ENCODE peak calls at places on chromosomes 6 and 20, in six cellular contexts. P is HepG2, H is endothelial cell of umbilical vein, F is K562, Z is A549, S is GM12878. V is an unnamed sample.

GRCh38 chr6:111985202-111985731 is 68.6 kb upstream of the CCN6 start:
- DNase-seq in H (peak; percentile 58), P (no peak), Z (no peak), F (no peak), S (no peak), V (no peak)

GRCh38 chr6:87653074-87653962 is 48.7 kb downstream of the AKIRIN2 start:
- DNase-seq in F (no peak), Z (no peak), H (no peak), S (no peak), P (no peak), V (no peak)

GRCh38 chr20:43665466-43666176 is 1.3 kb upstream of the MYBL2 start:
- DNase-seq in F (no peak), S (no peak), P (no peak), H (no peak), Z (no peak), V (no peak)

GRCh38 chr6:57162008-57162407 is 10.1 kb upstream of the BAG2 start:
- DNase-seq in P (no peak), H (no peak), Z (no peak), S (no peak), F (no peak), V (no peak)

GRCh38 chr6:89412071-89413005 is at the start of gene RRAGD:
- DNase-seq in P (no peak), Z (peak; percentile 50), F (peak; percentile 39), H (no peak), S (no peak), V (peak; percentile 85)

GRCh38 chr20:38523697-38524096 is 51.1 kb downstream of the RALGAPB start:
- DNase-seq in P (no peak), H (no peak), Z (no peak), F (no peak), S (no peak), V (peak; percentile 36)

GRCh38 chr20:36919715-36920333 is 31.7 kb downstream of the SAMHD1 start:
- DNase-seq in S (peak; percentile 13), F (peak; percentile 56), H (peak; percentile 67), P (peak; percentile 73), Z (peak; percentile 50), V (peak; percentile 69)

GRCh38 chr6:45431314-45432058 is 53.8 kb upstream of the SUPT3H start:
- DNase-seq in F (no peak), H (no peak), P (no peak), S (no peak), Z (no peak), V (no peak)

GRCh38 chr6:15036690-15037245 is 209.1 kb upstream of the JARID2 start:
- DNase-seq in H (no peak), Z (no peak), S (no peak), F (peak; percentile 80), P (peak; percentile 59), V (no peak)

GRCh38 chr6:19465240-19465639 is 371.9 kb upstream of the ID4 start:
- DNase-seq in Z (no peak), H (no peak), F (no peak), P (no peak), S (no peak), V (no peak)

GRCh38 chr20:38193586-38194105 is 28.6 kb upstream of the TGM2 start:
- DNase-seq in H (no peak), F (no peak), S (no peak), P (no peak), Z (no peak), V (no peak)

GRCh38 chr20:59723607-59724456 is 119.5 kb downstream of the PHACTR3 start:
- DNase-seq in F (no peak), Z (no peak), H (no peak), S (no peak), P (no peak), V (peak; percentile 98)

GRCh38 chr6:170043150-170043819 is 247.6 kb downstream of the DLL1 start:
- DNase-seq in Z (no peak), P (no peak), H (no peak), F (no peak), S (no peak), V (no peak)

GRCh38 chr6:158312672-158313397 is 570 bp downstream of the TULP4 start:
- DNase-seq in H (no peak), P (no peak), F (no peak), Z (no peak), S (no peak), V (peak; percentile 41)

GRCh38 chr6:101666256-101666655 is 272.7 kb downstream of the GRIK2 start:
- DNase-seq in S (no peak), F (no peak), P (peak; percentile 0), Z (no peak), H (no peak), V (no peak)

GRCh38 chr6:170091639-170092579 is 199.0 kb downstream of the DLL1 start:
- DNase-seq in P (no peak), S (no peak), Z (no peak), H (no peak), F (no peak), V (no peak)

GRCh38 chr20:50187403-50188051 is 3.1 kb upstream of the CEBPB start:
- DNase-seq in Z (no peak), F (peak; percentile 73), H (no peak), P (peak; percentile 77), S (no peak), V (peak; percentile 73)

GRCh38 chr6:44771647-44772415 is 384.3 kb downstream of the CDC5L start:
- DNase-seq in H (no peak), Z (no peak), P (no peak), S (no peak), F (no peak), V (no peak)

GRCh38 chr6:129251669-129252376 is 368.9 kb downstream of the LAMA2 start:
- DNase-seq in Z (peak; percentile 8), F (peak; percentile 30), H (peak; percentile 76), S (peak; percentile 17), P (peak; percentile 63), V (peak; percentile 68)

GRCh38 chr20:906703-907102 is 9.4 kb downstream of the ANGPT4 start:
- DNase-seq in H (no peak), Z (no peak), F (no peak), S (no peak), P (no peak), V (no peak)

GRCh38 chr20:61719691-61720347 is 345.9 kb downstream of the TAF4 start:
- DNase-seq in Z (no peak), F (no peak), S (no peak), H (no peak), P (no peak), V (no peak)

DNA sequence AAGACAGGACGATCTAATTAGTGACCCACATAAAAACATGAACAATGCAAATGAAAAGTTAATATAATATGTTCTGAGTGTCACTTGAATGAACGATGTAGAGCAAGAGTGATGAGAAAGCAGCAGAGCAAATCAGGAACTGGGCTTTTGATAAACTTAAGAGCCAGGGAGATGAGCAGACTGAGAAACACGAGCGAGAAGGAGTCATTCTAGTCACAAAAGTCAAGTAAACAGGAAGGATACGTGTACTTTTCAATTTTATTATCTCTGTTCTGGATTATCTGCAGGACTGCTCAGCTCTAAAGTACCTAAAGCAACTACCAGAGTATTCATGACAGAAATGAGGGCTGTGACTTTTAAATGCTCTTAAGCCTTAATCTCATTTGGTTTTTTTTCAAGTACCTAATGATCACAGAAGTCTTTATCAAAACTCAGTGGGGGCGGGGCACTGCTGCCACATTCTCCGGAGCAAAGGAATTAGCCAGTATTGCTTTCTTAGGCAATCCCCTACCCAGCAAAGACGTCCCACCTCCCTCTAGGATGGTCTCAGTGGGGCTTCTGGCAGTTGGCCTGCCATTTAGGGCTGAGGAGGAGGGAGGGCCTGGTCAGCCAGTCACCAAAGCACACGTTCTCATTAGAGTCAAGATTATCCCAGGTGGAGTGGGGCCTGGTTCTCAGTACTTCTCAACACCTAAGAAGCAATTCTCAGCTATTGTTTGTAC is 8.6 kb downstream of the MAN1A1 start:
- DNase-seq in H (no peak), F (no peak), Z (no peak), P (no peak), S (no peak), V (no peak)
- TF ChIP-seq MYC in H (no peak), F (no peak), Z (no peak), P (no peak), S (no peak), V (no peak)

GRCh38 chr6:47363736-47364135 is 54.0 kb upstream of the TNFRSF21 start:
- DNase-seq in Z (no peak), F (no peak), S (no peak), H (no peak), P (no peak), V (no peak)
- TF ChIP-seq MAX in Z (no peak), F (no peak), S (no peak), H (no peak), P (no peak), V (no peak)

GRCh38 chr6:138485005-138485545 is 14.2 kb downstream of the NHSL1 start:
- DNase-seq in S (no peak), H (no peak), Z (no peak), P (no peak), F (no peak), V (no peak)
- TF ChIP-seq MYC in S (no peak), H (no peak), Z (no peak), P (no peak), F (no peak), V (no peak)

DNA sequence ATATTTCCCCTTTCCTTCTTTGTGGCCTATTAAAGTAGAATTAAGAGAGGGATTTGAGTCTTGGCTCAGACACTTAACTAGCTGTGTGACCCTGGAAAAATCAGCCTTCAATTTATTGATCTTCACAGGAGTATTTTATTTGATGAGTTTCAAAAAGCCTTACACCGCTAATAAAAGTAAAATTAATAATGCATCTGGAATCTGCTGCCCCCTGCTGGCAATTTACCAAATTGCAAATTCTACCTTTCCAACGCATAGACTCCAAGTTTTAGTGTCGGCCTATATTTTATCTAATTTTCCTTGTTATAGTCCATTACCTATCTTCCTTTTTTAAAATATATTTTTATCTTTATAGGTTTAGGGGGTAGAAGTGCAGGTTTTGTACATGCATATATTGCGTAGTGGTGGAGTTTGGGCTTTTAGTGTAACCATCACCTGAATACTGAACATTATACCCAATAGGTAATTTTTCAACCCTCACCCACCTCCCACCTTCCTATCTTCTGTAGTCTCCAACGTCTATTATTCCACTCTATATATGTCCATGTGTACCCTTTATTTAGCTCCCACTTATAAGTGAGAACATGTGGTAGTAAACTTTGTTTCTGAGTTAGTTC is 46.3 kb downstream of the GOPC start:
- DNase-seq in H (peak; percentile 68), F (peak; percentile 30), P (peak; percentile 27), S (no peak), Z (no peak), V (peak; percentile 53)
- TF ChIP-seq MAX in H (no peak), F (no peak), P (no peak), S (no peak), Z (no peak), V (no peak)

GRCh38 chr6:91198588-91199255 is 611.9 kb upstream of the MAP3K7 start:
- DNase-seq in H (no peak), Z (no peak), P (no peak), S (no peak), F (no peak), V (no peak)
- TF ChIP-seq MYC in H (no peak), Z (no peak), P (no peak), S (no peak), F (no peak), V (no peak)

V was measured in NB4.